ENCODE peak calls at places on chromosomes 12 and 14, in six cellular contexts. Z is H9; L is CD8-positive, alpha-beta memory T cell; M is testis; F is fibroblast of lung; B is pancreas. E is an unnamed sample.

GRCh38 chr12:107359382-107359781 is 266.0 kb upstream of the CRY1 start:
- DNase-seq in Z (no peak), L (no peak), M (no peak), F (no peak), B (no peak), E (no peak)

GRCh38 chr14:68199465-68200145 is 380.0 kb downstream of the RAD51B start:
- DNase-seq in Z (peak; percentile 68), L (no peak), M (peak; percentile 61), F (no peak), B (no peak), E (no peak)

GRCh38 chr14:25887251-25887908 is 710.5 kb downstream of the NOVA1 start:
- DNase-seq in Z (no peak), L (no peak), M (no peak), F (no peak), B (no peak), E (no peak)

GRCh38 chr14:73759183-73759713 is 45.1 kb upstream of the PNMA1 start:
- DNase-seq in Z (no peak), L (no peak), M (peak; percentile 72), F (peak; percentile 54), B (no peak), E (peak; percentile 60)

GRCh38 chr14:68584786-68585185 is 208.1 kb downstream of the ZFP36L1 start:
- DNase-seq in Z (no peak), L (no peak), M (no peak), F (no peak), B (no peak), E (no peak)

GRCh38 chr12:53743277-53744129 is 8.3 kb downstream of the CISTR start:
- DNase-seq in Z (peak; percentile 82), L (peak; percentile 14), M (peak; percentile 60), F (peak; percentile 52), B (peak; percentile 74), E (no peak)

GRCh38 chr14:49550284-49551184 is 35.6 kb downstream of the RPS29 start:
- DNase-seq in Z (no peak), L (no peak), M (no peak), F (peak; percentile 36), B (no peak), E (no peak)

GRCh38 chr14:52015411-52016030 is 26.2 kb downstream of the RTRAF start:
- DNase-seq in Z (peak; percentile 67), L (no peak), M (peak; percentile 85), F (no peak), B (no peak), E (no peak)

GRCh38 chr14:88023658-88024187 is 18.8 kb downstream of the GPR65 start:
- DNase-seq in Z (no peak), L (no peak), M (no peak), F (no peak), B (no peak), E (no peak)

GRCh38 chr12:99553461-99553860 is 94.1 kb upstream of the GARIN6 start:
- DNase-seq in Z (no peak), L (no peak), M (no peak), F (no peak), B (no peak), E (no peak)

GRCh38 chr12:45986646-45987338 is 3.6 kb downstream of the SCAF11 start:
- DNase-seq in Z (no peak), L (no peak), M (no peak), F (no peak), B (no peak), E (no peak)

GRCh38 chr14:104723651-104724406 is at the start of gene ADSS1:
- DNase-seq in Z (peak; percentile 69), L (peak; percentile 59), M (peak; percentile 67), F (peak; percentile 39), B (no peak), E (peak; percentile 63)

GRCh38 chr14:54653764-54654469 is 87.0 kb downstream of the SAMD4A start:
- DNase-seq in Z (no peak), L (no peak), M (no peak), F (peak; percentile 71), B (no peak), E (peak; percentile 40)

GRCh38 chr12:15928345-15928744 is 17.2 kb downstream of the DERA start:
- DNase-seq in Z (no peak), L (no peak), M (no peak), F (peak; percentile 71), B (no peak), E (no peak)

GRCh38 chr14:100629098-100629497 is 41.9 kb upstream of the BEGAIN start:
- DNase-seq in Z (no peak), L (no peak), M (no peak), F (no peak), B (no peak), E (no peak)

GRCh38 chr12:82047480-82047879 is 288.3 kb upstream of the PPFIA2 start:
- DNase-seq in Z (no peak), L (no peak), M (no peak), F (no peak), B (no peak), E (no peak)

GRCh38 chr14:93207468-93208308 is 632 bp downstream of the UBR7 start:
- DNase-seq in Z (no peak), L (no peak), M (peak; percentile 56), F (peak; percentile 55), B (no peak), E (peak; percentile 60)

GRCh38 chr12:94062194-94062593 is 86.2 kb upstream of the PLXNC1 start:
- DNase-seq in Z (no peak), L (no peak), M (no peak), F (no peak), B (no peak), E (no peak)

GRCh38 chr14:20384886-20385285 is 28.4 kb downstream of the TEP1 start:
- DNase-seq in Z (no peak), L (no peak), M (no peak), F (no peak), B (no peak), E (no peak)

GRCh38 chr14:106579084-106579483 is 1052.7 kb downstream of the TMEM121 start:
- DNase-seq in Z (no peak), L (no peak), M (no peak), F (no peak), B (no peak), E (no peak)

GRCh38 chr12:33248364-33248763 is 191.3 kb downstream of the SYT10 start:
- DNase-seq in Z (no peak), L (no peak), M (no peak), F (no peak), B (no peak), E (no peak)

GRCh38 chr12:43453761-43454160 is 98.2 kb downstream of the ADAMTS20 start:
- DNase-seq in Z (no peak), L (no peak), M (no peak), F (no peak), B (no peak), E (no peak)

GRCh38 chr12:88793091-88793490 is 212.8 kb upstream of the KITLG start:
- DNase-seq in Z (no peak), L (no peak), M (no peak), F (peak; percentile 37), B (no peak), E (no peak)

GRCh38 chr12:23895792-23896218 is 53.7 kb downstream of the SOX5 start:
- DNase-seq in Z (peak; percentile 67), L (no peak), M (no peak), F (no peak), B (no peak), E (no peak)

GRCh38 chr12:85468356-85469157 is 188.5 kb downstream of the ALX1 start:
- DNase-seq in Z (peak; percentile 62), L (no peak), M (peak; percentile 48), F (peak; percentile 73), B (no peak), E (peak; percentile 57)

GRCh38 chr14:37436519-37436918 is 158.5 kb downstream of the FOXA1 start:
- DNase-seq in Z (no peak), L (no peak), M (no peak), F (no peak), B (no peak), E (no peak)

GRCh38 chr14:69863083-69863482 is 16.1 kb upstream of the SMOC1 start:
- DNase-seq in Z (no peak), L (no peak), M (no peak), F (no peak), B (no peak), E (no peak)

GRCh38 chr12:13195848-13196301 is 651 bp upstream of the EMP1 start:
- DNase-seq in Z (no peak), L (no peak), M (no peak), F (peak; percentile 54), B (no peak), E (no peak)

GRCh38 chr12:42862055-42862454 is 272.5 kb upstream of the PRICKLE1 start:
- DNase-seq in Z (no peak), L (no peak), M (no peak), F (no peak), B (no peak), E (no peak)

DNA sequence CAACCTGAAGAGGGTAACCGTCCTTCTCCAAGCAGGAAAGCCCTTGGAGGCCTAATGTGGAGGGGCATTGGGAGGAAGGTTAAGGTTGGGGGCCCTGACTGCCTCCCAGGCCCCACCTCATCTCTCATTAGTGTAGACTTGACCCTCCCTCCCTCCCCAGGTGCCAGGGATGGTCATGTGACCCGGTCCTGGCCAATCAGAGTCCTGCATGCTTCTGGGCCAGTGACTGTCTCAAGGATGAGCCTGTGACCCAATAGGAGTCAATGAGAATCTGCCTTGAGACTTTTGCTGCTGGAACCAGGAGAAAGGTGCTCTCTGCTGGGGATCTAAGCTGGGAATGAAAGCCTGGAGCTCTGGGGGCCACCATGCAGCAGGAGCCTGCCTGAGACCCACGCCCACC is 70.8 kb downstream of the NCOR2 start:
- DNase-seq in Z (no peak), L (no peak), M (no peak), F (no peak), B (no peak), E (no peak)
- H3K4me1 ChIP-seq in Z (no peaks in the 10 kb centered on the region), L (peaks cover 14% of the 10 kb centered on the region), M (peaks cover 64% of the 10 kb centered on the region), F (peaks cover 37% of the 10 kb centered on the region), B (peaks cover 33% of the 10 kb centered on the region), E (peaks cover 36% of the 10 kb centered on the region)

DNA sequence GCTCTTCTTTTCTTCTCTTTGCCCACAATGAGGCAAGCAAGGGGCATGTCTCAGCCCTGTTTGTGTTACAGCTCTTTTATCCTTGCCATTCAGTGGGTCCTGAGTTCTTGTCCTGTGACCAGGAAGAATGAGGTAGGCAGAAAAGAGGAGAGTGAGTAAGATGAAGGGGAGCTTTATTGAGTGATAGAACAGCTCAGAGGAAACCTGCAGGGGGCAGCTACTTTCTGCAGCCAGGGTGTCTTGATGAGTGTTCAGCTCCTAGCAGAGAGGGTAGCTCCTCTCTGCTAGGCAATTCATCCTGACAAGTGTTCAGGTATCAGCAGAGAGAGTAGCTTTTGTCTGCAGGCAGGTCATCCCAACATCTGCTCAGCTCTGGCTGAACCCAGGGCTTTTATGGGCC is 41.0 kb downstream of the HSD17B6 start:
- DNase-seq in Z (no peak), L (no peak), M (no peak), F (no peak), B (no peak), E (no peak)
- H3K9me3 ChIP-seq in Z (peaks cover 13% of the 10 kb centered on the region), L (no peaks in the 10 kb centered on the region), M (no peaks in the 10 kb centered on the region), F (no peaks in the 10 kb centered on the region), B (no peaks in the 10 kb centered on the region), E (no peaks in the 10 kb centered on the region)

GRCh38 chr12:117093431-117093830 is 5.8 kb downstream of the TESC start:
- DNase-seq in Z (no peak), L (no peak), M (no peak), F (no peak), B (no peak), E (peak; percentile 17)
- H3K4me1 ChIP-seq in Z (no peaks in the 10 kb centered on the region), L (peaks cover 9% of the 10 kb centered on the region), M (peaks cover 5% of the 10 kb centered on the region), F (no peaks in the 10 kb centered on the region), B (peaks cover 65% of the 10 kb centered on the region), E (peaks cover 25% of the 10 kb centered on the region)

DNA sequence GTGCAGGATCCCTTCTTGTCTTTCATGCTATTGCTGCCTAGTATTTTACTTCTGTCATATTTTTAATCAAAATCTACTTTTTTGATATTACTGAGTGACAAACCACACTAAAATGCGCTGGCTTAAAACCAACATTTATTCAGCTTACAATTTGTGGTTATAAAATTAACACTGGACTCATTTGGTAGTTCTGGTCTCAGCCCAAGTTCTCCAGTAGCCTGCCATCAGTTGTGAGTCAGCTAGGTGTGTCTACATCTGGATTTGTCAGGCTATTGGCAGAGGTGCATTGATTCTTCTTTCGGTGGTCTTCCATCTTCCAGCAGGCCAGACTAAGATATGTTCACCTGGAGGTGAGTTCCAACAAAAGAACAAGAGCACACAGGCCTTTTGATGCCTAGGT is 765.1 kb upstream of the FBXO33 start:
- DNase-seq in Z (no peak), L (no peak), M (no peak), F (no peak), B (no peak), E (no peak)
- H3K9me3 ChIP-seq in Z (no peaks in the 10 kb centered on the region), L (no peaks in the 10 kb centered on the region), M (no peaks in the 10 kb centered on the region), F (no peaks in the 10 kb centered on the region), B (no peaks in the 10 kb centered on the region), E (no peaks in the 10 kb centered on the region)

E was measured in adrenal gland.